ENCODE peak calls at places on chromosome 17, in five cellular contexts. One of them, this sample, is unnamed.

GRCh38 chr17:68792042-68792685 is 163.0 kb downstream of the ABCA8 start:
- DNase-seq in keratinocyte: no peak
- DNase-seq in GM20000: no peak
- DNase-seq in AG09309: no peak
- DNase-seq in psoas muscle: no peak
- DNase-seq in this sample: no peak

GRCh38 chr17:57750109-57750845 is 5.2 kb upstream of the CCDC182 start:
- DNase-seq in keratinocyte: no peak
- DNase-seq in GM20000: no peak
- DNase-seq in AG09309: no peak
- DNase-seq in psoas muscle: no peak
- DNase-seq in this sample: no peak

GRCh38 chr17:53390575-53390974 is 432.2 kb upstream of the KIF2B start:
- DNase-seq in keratinocyte: no peak
- DNase-seq in GM20000: no peak
- DNase-seq in AG09309: no peak
- DNase-seq in psoas muscle: no peak
- DNase-seq in this sample: no peak

GRCh38 chr17:59154721-59155438 is at the start of gene SKA2:
- DNase-seq in keratinocyte: no peak
- DNase-seq in GM20000: peak
- DNase-seq in AG09309: no peak
- DNase-seq in psoas muscle: peak
- DNase-seq in this sample: peak

GRCh38 chr17:20266806-20267458 is 200.4 kb downstream of the LGALS9B start:
- DNase-seq in keratinocyte: no peak
- DNase-seq in GM20000: no peak
- DNase-seq in AG09309: peak
- DNase-seq in psoas muscle: no peak
- DNase-seq in this sample: no peak

GRCh38 chr17:77465358-77466041 is 324.7 kb downstream of the SEC14L1 start:
- DNase-seq in keratinocyte: no peak
- DNase-seq in GM20000: peak
- DNase-seq in AG09309: no peak
- DNase-seq in psoas muscle: no peak
- DNase-seq in this sample: peak

GRCh38 chr17:79943354-79944241 is 92.1 kb downstream of the TBC1D16 start:
- DNase-seq in keratinocyte: no peak
- DNase-seq in GM20000: no peak
- DNase-seq in AG09309: no peak
- DNase-seq in psoas muscle: peak
- DNase-seq in this sample: no peak

GRCh38 chr17:2171725-2172446 is 117.0 kb downstream of the HIC1 start:
- DNase-seq in keratinocyte: no peak
- DNase-seq in GM20000: no peak
- DNase-seq in AG09309: peak
- DNase-seq in psoas muscle: peak
- DNase-seq in this sample: no peak

GRCh38 chr17:47316316-47316715 is 7.4 kb upstream of the EFCAB13 start:
- DNase-seq in keratinocyte: no peak
- DNase-seq in GM20000: no peak
- DNase-seq in AG09309: no peak
- DNase-seq in psoas muscle: no peak
- DNase-seq in this sample: no peak

GRCh38 chr17:45246861-45247428 is 14.9 kb downstream of the SPATA32 start:
- DNase-seq in keratinocyte: no peak
- DNase-seq in GM20000: peak
- DNase-seq in AG09309: no peak
- DNase-seq in psoas muscle: no peak
- DNase-seq in this sample: peak

GRCh38 chr17:45021607-45022287 is 29.7 kb downstream of the DCAKD start:
- DNase-seq in keratinocyte: no peak
- DNase-seq in GM20000: peak
- DNase-seq in AG09309: no peak
- DNase-seq in psoas muscle: peak
- DNase-seq in this sample: peak

GRCh38 chr17:72588961-72589360 is 468.1 kb downstream of the SOX9 start:
- DNase-seq in keratinocyte: peak
- DNase-seq in GM20000: no peak
- DNase-seq in AG09309: no peak
- DNase-seq in psoas muscle: no peak
- DNase-seq in this sample: peak

GRCh38 chr17:57484826-57485565 is 228.7 kb downstream of the MSI2 start:
- DNase-seq in keratinocyte: no peak
- DNase-seq in GM20000: no peak
- DNase-seq in AG09309: no peak
- DNase-seq in psoas muscle: no peak
- DNase-seq in this sample: no peak

GRCh38 chr17:68429881-68430280 is 27.4 kb downstream of the WIPI1 start:
- DNase-seq in keratinocyte: no peak
- DNase-seq in GM20000: no peak
- DNase-seq in AG09309: no peak
- DNase-seq in psoas muscle: no peak
- DNase-seq in this sample: no peak

GRCh38 chr17:21400816-21401593 is 24.8 kb downstream of the KCNJ12 start:
- DNase-seq in keratinocyte: no peak
- DNase-seq in GM20000: no peak
- DNase-seq in AG09309: no peak
- DNase-seq in psoas muscle: no peak
- DNase-seq in this sample: no peak

GRCh38 chr17:37791434-37791833 is 46.6 kb upstream of the HNF1B start:
- DNase-seq in keratinocyte: no peak
- DNase-seq in GM20000: peak
- DNase-seq in AG09309: peak
- DNase-seq in psoas muscle: no peak
- DNase-seq in this sample: peak

GRCh38 chr17:7220593-7221280 is 999 bp downstream of the ACADVL start:
- DNase-seq in keratinocyte: no peak
- DNase-seq in GM20000: peak
- DNase-seq in AG09309: no peak
- DNase-seq in psoas muscle: peak
- DNase-seq in this sample: peak

GRCh38 chr17:608911-609882 is 105.4 kb downstream of the VPS53 start:
- DNase-seq in keratinocyte: no peak
- DNase-seq in GM20000: no peak
- DNase-seq in AG09309: no peak
- DNase-seq in psoas muscle: no peak
- DNase-seq in this sample: no peak

GRCh38 chr17:75338335-75338734 is 49.1 kb upstream of the SLC25A19 start:
- DNase-seq in keratinocyte: no peak
- DNase-seq in GM20000: no peak
- DNase-seq in AG09309: peak
- DNase-seq in psoas muscle: no peak
- DNase-seq in this sample: no peak

GRCh38 chr17:57406131-57406980 is 150.0 kb downstream of the MSI2 start:
- DNase-seq in keratinocyte: no peak
- DNase-seq in GM20000: no peak
- DNase-seq in AG09309: peak
- DNase-seq in psoas muscle: no peak
- DNase-seq in this sample: peak

GRCh38 chr17:21464611-21465021 is 88.5 kb downstream of the KCNJ12 start:
- DNase-seq in keratinocyte: no peak
- DNase-seq in GM20000: no peak
- DNase-seq in AG09309: no peak
- DNase-seq in psoas muscle: no peak
- DNase-seq in this sample: no peak

GRCh38 chr17:49079840-49080663 is 52.5 kb upstream of the B4GALNT2 start:
- DNase-seq in keratinocyte: no peak
- DNase-seq in GM20000: no peak
- DNase-seq in AG09309: no peak
- DNase-seq in psoas muscle: no peak
- DNase-seq in this sample: no peak

GRCh38 chr17:258045-258734 is 76.7 kb upstream of the DOC2B start:
- DNase-seq in keratinocyte: no peak
- DNase-seq in GM20000: no peak
- DNase-seq in AG09309: no peak
- DNase-seq in psoas muscle: no peak
- DNase-seq in this sample: peak

GRCh38 chr17:29038511-29039300 is 4.2 kb upstream of the PIPOX start:
- DNase-seq in keratinocyte: no peak
- DNase-seq in GM20000: no peak
- DNase-seq in AG09309: no peak
- DNase-seq in psoas muscle: no peak
- DNase-seq in this sample: no peak

GRCh38 chr17:13346081-13346533 is 255.6 kb downstream of the HS3ST3A1 start:
- DNase-seq in keratinocyte: peak
- DNase-seq in GM20000: no peak
- DNase-seq in AG09309: peak
- DNase-seq in psoas muscle: no peak
- DNase-seq in this sample: no peak
- TF ChIP-seq CTCF in keratinocyte: no peak
- TF ChIP-seq CTCF in GM20000: no peak
- TF ChIP-seq CTCF in AG09309: no peak
- TF ChIP-seq CTCF in psoas muscle: no peak
- TF ChIP-seq CTCF in this sample: no peak

GRCh38 chr17:16919663-16920627 is 52.0 kb downstream of the TNFRSF13B start:
- DNase-seq in keratinocyte: no peak
- DNase-seq in GM20000: no peak
- DNase-seq in AG09309: no peak
- DNase-seq in psoas muscle: peak
- DNase-seq in this sample: no peak
- TF ChIP-seq CTCF in keratinocyte: no peak
- TF ChIP-seq CTCF in GM20000: no peak
- TF ChIP-seq CTCF in AG09309: no peak
- TF ChIP-seq CTCF in psoas muscle: no peak
- TF ChIP-seq CTCF in this sample: no peak

DNA sequence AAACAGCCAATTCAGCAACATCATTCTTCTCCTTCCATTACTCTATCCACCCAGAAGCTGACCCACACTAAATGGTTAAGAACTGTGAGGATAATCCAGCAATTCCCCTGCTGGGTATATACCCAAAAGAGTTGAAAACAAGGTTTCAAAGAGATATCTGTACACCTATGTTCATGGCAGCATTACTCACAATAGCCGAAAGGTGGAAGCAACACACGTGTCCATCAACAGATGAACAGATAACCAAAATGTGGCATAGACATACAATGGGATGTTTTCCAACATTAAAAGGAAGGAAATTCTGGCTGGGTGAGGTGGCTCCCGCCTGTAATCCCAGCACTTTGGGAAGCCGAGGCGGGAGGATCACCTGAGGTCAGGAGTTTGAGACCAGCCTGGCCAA is 19.9 kb downstream of the MIS12 start:
- DNase-seq in keratinocyte: no peak
- DNase-seq in GM20000: no peak
- DNase-seq in AG09309: no peak
- DNase-seq in psoas muscle: no peak
- DNase-seq in this sample: no peak
- TF ChIP-seq CTCF in keratinocyte: no peak
- TF ChIP-seq CTCF in GM20000: no peak
- TF ChIP-seq CTCF in AG09309: no peak
- TF ChIP-seq CTCF in psoas muscle: no peak
- TF ChIP-seq CTCF in this sample: no peak

GRCh38 chr17:10523043-10523442 is 4.7 kb upstream of the MYH1 start:
- DNase-seq in keratinocyte: no peak
- DNase-seq in GM20000: no peak
- DNase-seq in AG09309: no peak
- DNase-seq in psoas muscle: no peak
- DNase-seq in this sample: no peak

GRCh38 chr17:10516065-10516464 is 2.3 kb downstream of the MYH1 start:
- DNase-seq in keratinocyte: no peak
- DNase-seq in GM20000: no peak
- DNase-seq in AG09309: no peak
- DNase-seq in psoas muscle: peak
- DNase-seq in this sample: no peak

GRCh38 chr17:10521949-10522348 is 3.6 kb upstream of the MYH1 start:
- DNase-seq in keratinocyte: no peak
- DNase-seq in GM20000: no peak
- DNase-seq in AG09309: no peak
- DNase-seq in psoas muscle: no peak
- DNase-seq in this sample: no peak

GRCh38 chr17:10516638-10517037 is 1.7 kb downstream of the MYH1 start:
- DNase-seq in keratinocyte: no peak
- DNase-seq in GM20000: no peak
- DNase-seq in AG09309: no peak
- DNase-seq in psoas muscle: no peak
- DNase-seq in this sample: no peak

DNA sequence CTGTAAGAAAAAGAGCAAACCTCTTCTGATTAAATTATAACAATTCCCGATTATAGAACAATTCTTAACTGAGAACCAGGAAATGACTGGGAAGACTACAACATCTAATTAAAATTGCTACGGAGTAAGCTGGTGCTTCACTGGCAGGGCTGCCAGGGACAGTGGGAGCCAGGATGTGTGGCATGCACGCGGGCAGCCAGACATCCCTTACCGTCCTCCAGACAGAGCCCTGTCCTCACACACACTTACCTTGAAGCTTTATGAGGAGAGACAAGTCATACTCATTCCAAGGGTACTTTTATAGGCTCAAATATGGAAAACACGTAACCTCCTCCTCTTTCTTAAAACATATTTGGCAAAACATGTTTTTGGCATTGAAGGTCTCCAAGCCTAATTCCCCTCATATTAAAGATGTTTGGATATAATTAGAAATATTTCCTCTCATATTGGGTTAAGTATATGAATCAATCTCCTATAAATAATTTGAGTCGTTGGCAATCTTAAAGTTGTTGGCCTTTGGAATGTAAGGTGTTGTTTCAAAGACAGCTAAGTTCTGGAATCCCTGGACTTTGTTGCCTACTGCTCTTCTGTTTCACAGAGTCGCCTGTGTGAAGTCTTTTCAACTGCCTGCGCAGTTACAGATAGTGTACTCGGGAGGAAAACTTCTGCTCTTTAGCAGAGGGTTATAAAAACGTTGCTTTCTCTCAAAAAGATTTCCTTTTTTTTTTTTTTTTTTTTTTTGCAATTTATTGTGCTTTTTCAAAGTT is at the start of gene MYH1:
- DNase-seq in keratinocyte: no peak
- DNase-seq in GM20000: no peak
- DNase-seq in AG09309: no peak
- DNase-seq in psoas muscle: peak
- DNase-seq in this sample: no peak
- TF ChIP-seq CTCF in keratinocyte: no peak
- TF ChIP-seq CTCF in GM20000: no peak
- TF ChIP-seq CTCF in AG09309: no peak
- TF ChIP-seq CTCF in psoas muscle: no peak
- TF ChIP-seq CTCF in this sample: no peak

This sample was measured in activated CD8-positive, alpha-beta T cell treated with anti-CD3 and anti-CD28 coated beads for 36 hours.